ENCODE peak calls at places on chromosomes 6 and 20, in six cellular contexts. A is activated CD4-positive, alpha-beta T cell treated with anti-CD3 and anti-CD28 coated beads for 1 hour; B is T follicular helper cell; G is WTC11; Y is NCI-H1417 treated with DMSO at 0.1 percent for 48 hours; Q is fibroblast of villous mesenchyme. C is an unnamed sample.

GRCh38 chr20:48284837-48285236 is 499.6 kb upstream of the SULF2 start:
- DNase-seq in Y (no peak), B (no peak), Q (no peak), G (no peak), A (no peak), C (no peak)

GRCh38 chr6:139135578-139136545 is 982 bp downstream of the HECA start:
- DNase-seq in Q (peak), G (peak), B (peak), A (peak), Y (no peak), C (peak)

GRCh38 chr6:54737247-54737646 is 109.3 kb upstream of the FAM83B start:
- DNase-seq in Y (no peak), Q (no peak), A (no peak), G (peak), B (no peak), C (no peak)

GRCh38 chr6:43262780-43263313 is 19.6 kb downstream of the TTBK1 start:
- DNase-seq in B (no peak), Y (no peak), A (no peak), Q (no peak), G (no peak), C (no peak)

GRCh38 chr20:16541878-16542277 is 31.4 kb downstream of the KIF16B start:
- DNase-seq in Q (no peak), A (no peak), Y (no peak), B (no peak), G (no peak), C (no peak)

GRCh38 chr6:22622390-22622789 is 53.0 kb downstream of the HDGFL1 start:
- DNase-seq in Y (no peak), Q (no peak), G (no peak), B (no peak), A (no peak), C (no peak)

GRCh38 chr20:15220009-15220656 is 882.7 kb upstream of the FLRT3 start:
- DNase-seq in B (no peak), A (no peak), Q (no peak), Y (no peak), G (no peak), C (no peak)

GRCh38 chr6:37396571-37397185 is 36.3 kb upstream of the CMTR1 start:
- DNase-seq in Y (no peak), B (no peak), G (no peak), A (no peak), Q (peak), C (no peak)

GRCh38 chr6:48904809-48905208 is 558.2 kb downstream of the MMUT start:
- DNase-seq in Y (no peak), A (no peak), B (no peak), G (no peak), Q (no peak), C (no peak)

GRCh38 chr6:78093861-78094360 is 441.1 kb downstream of the MEI4 start:
- DNase-seq in G (no peak), Y (no peak), B (no peak), Q (peak), A (no peak), C (no peak)

GRCh38 chr20:35010405-35011192 is 54.9 kb downstream of the MYH7B start:
- DNase-seq in B (no peak), Q (no peak), Y (no peak), G (no peak), A (no peak), C (no peak)

GRCh38 chr20:25227317-25227831 is 20.5 kb upstream of the PYGB start:
- DNase-seq in B (no peak), Y (no peak), A (no peak), Q (peak), G (no peak), C (no peak)

GRCh38 chr6:156515242-156515641 is 261.9 kb upstream of the ARID1B start:
- DNase-seq in G (no peak), A (no peak), Q (no peak), Y (no peak), B (no peak), C (no peak)

GRCh38 chr6:131038612-131039344 is 24.3 kb downstream of the EPB41L2 start:
- DNase-seq in Y (no peak), Q (peak), A (no peak), B (no peak), G (no peak), C (no peak)

GRCh38 chr6:142416179-142416578 is 114.4 kb downstream of the ADGRG6 start:
- DNase-seq in A (no peak), B (no peak), Y (no peak), Q (peak), G (no peak), C (no peak)

GRCh38 chr6:32194825-32195651 is 2.6 kb upstream of the GPSM3 start:
- DNase-seq in G (no peak), A (no peak), Q (peak), B (no peak), Y (no peak), C (no peak)

GRCh38 chr20:37251836-37252477 is 9.7 kb downstream of the GHRH start:
- DNase-seq in A (no peak), Q (no peak), B (no peak), Y (no peak), G (no peak), C (no peak)

GRCh38 chr6:34108159-34108558 is 37.7 kb downstream of the GRM4 start:
- DNase-seq in Y (no peak), B (no peak), A (no peak), G (no peak), Q (no peak), C (no peak)

C was measured in activated B cell treated with CpG ODN at 0.5 μM for 24 hours.